ENCODE peak calls at places on chromosomes 5 and 9, in seven cellular contexts. U, T, E, K, V, X and G are unnamed samples.

GRCh38 chr5:37396352-37396751 is 17.2 kb downstream of the WDR70 start:
- DNase-seq in U (no peak), T (no peak), E (no peak), K (no peak), V (no peak), X (no peak), G (no peak)

GRCh38 chr9:35797311-35798109 is 6.1 kb downstream of the NPR2 start:
- DNase-seq in U (no peak), T (no peak), E (no peak), K (no peak), V (no peak), X (no peak), G (peak)

GRCh38 chr9:33148367-33149019 is 18.6 kb downstream of the B4GALT1 start:
- DNase-seq in U (no peak), T (no peak), E (no peak), K (no peak), V (no peak), X (no peak), G (no peak)

GRCh38 chr9:6413365-6414263 is 615 bp downstream of the UHRF2 start:
- DNase-seq in U (peak), T (no peak), E (peak), K (peak), V (no peak), X (peak), G (no peak)

GRCh38 chr9:129682381-129682780 is 16.9 kb downstream of the PRRX2 start:
- DNase-seq in U (no peak), T (no peak), E (no peak), K (no peak), V (no peak), X (no peak), G (no peak)

GRCh38 chr5:150656191-150657132 is 4.6 kb upstream of the MYOZ3 start:
- DNase-seq in U (peak), T (peak), E (peak), K (peak), V (peak), X (peak), G (peak)

GRCh38 chr9:17793713-17794622 is 215.1 kb downstream of the SH3GL2 start:
- DNase-seq in U (no peak), T (no peak), E (no peak), K (no peak), V (peak), X (no peak), G (peak)

GRCh38 chr9:105877719-105878118 is 183.4 kb downstream of the TMEM38B start:
- DNase-seq in U (no peak), T (no peak), E (no peak), K (peak), V (no peak), X (no peak), G (no peak)

GRCh38 chr5:154577449-154577848 is 99.4 kb upstream of the HAND1 start:
- DNase-seq in U (no peak), T (no peak), E (no peak), K (no peak), V (no peak), X (no peak), G (no peak)

GRCh38 chr5:143837306-143837848 is 25.4 kb downstream of the HMHB1 start:
- DNase-seq in U (no peak), T (no peak), E (peak), K (peak), V (no peak), X (no peak), G (peak)

GRCh38 chr9:97564291-97565175 is 63.1 kb downstream of the TMOD1 start:
- DNase-seq in U (no peak), T (peak), E (peak), K (peak), V (no peak), X (peak), G (peak)

GRCh38 chr9:19184144-19184917 is 46.2 kb upstream of the DENND4C start:
- DNase-seq in U (peak), T (peak), E (peak), K (no peak), V (no peak), X (peak), G (peak)

GRCh38 chr5:98258939-98259338 is 514.5 kb upstream of the RGMB start:
- DNase-seq in U (no peak), T (no peak), E (no peak), K (peak), V (no peak), X (no peak), G (peak)

GRCh38 chr9:3908731-3909130 is 382.9 kb upstream of the RFX3 start:
- DNase-seq in U (no peak), T (peak), E (no peak), K (no peak), V (no peak), X (no peak), G (no peak)

GRCh38 chr9:97858393-97858713 is 5.3 kb downstream of the FOXE1 start:
- DNase-seq in U (no peak), T (no peak), E (no peak), K (no peak), V (no peak), X (no peak), G (no peak)

GRCh38 chr9:93461810-93462209 is 8.4 kb upstream of the FAM120AOS start:
- DNase-seq in U (no peak), T (no peak), E (no peak), K (no peak), V (no peak), X (no peak), G (no peak)

GRCh38 chr9:122202099-122202498 is 26.7 kb downstream of the LHX6 start:
- DNase-seq in U (no peak), T (no peak), E (no peak), K (no peak), V (no peak), X (no peak), G (no peak)

GRCh38 chr5:53482717-53483638 is 2.5 kb downstream of the FST start:
- DNase-seq in U (no peak), T (no peak), E (peak), K (no peak), V (peak), X (peak), G (peak)

GRCh38 chr5:16540421-16540820 is 74.8 kb upstream of the ZNF622 start:
- DNase-seq in U (no peak), T (no peak), E (peak), K (no peak), V (no peak), X (no peak), G (peak)

GRCh38 chr9:92709240-92709639 is 39.3 kb upstream of the IPPK start:
- DNase-seq in U (no peak), T (no peak), E (no peak), K (no peak), V (no peak), X (no peak), G (no peak)

GRCh38 chr5:137022043-137022442 is 477.1 kb downstream of the SPOCK1 start:
- DNase-seq in U (no peak), T (no peak), E (no peak), K (no peak), V (no peak), X (no peak), G (peak)

GRCh38 chr5:173963867-173964429 is 25.0 kb upstream of the C5orf47 start:
- DNase-seq in U (no peak), T (no peak), E (no peak), K (peak), V (no peak), X (no peak), G (peak)